ENCODE peak calls at places on chromosomes 11 and 22, in seven cellular contexts. P is ovary, D is neural progenitor cell, X is heart left ventricle, F is cardiac fibroblast, S is K562, V is colonic mucosa. N is an unnamed sample.

GRCh38 chr11:83815736-83816135 is 529.6 kb upstream of the CCDC90B start:
- DNase-seq in P (no peak), D (no peak), X (no peak), F (peak), S (no peak), V (no peak), N (no peak)

GRCh38 chr11:6655020-6655789 is 404 bp downstream of the DCHS1 start:
- DNase-seq in P (peak), D (peak), X (peak), F (no peak), S (no peak), V (no peak), N (no peak)

GRCh38 chr22:40890881-40891280 is 29.0 kb upstream of the DNAJB7 start:
- DNase-seq in P (no peak), D (no peak), X (no peak), F (no peak), S (no peak), V (no peak), N (no peak)

GRCh38 chr11:9214765-9215164 is 50.4 kb downstream of the DENND5A start:
- DNase-seq in P (no peak), D (peak), X (no peak), F (peak), S (no peak), V (no peak), N (no peak)

GRCh38 chr11:19185036-19185435 is 16.7 kb downstream of the CSRP3 start:
- DNase-seq in P (no peak), D (no peak), X (no peak), F (no peak), S (no peak), V (no peak), N (no peak)

GRCh38 chr22:38504731-38505594 is 1.1 kb downstream of the DDX17 start:
- DNase-seq in P (peak), D (peak), X (peak), F (peak), S (peak), V (peak), N (peak)

GRCh38 chr11:9574556-9574805 is 1.0 kb downstream of the WEE1 start:
- DNase-seq in P (peak), D (peak), X (peak), F (peak), S (no peak), V (no peak), N (peak)

GRCh38 chr11:12569499-12570040 is 104.7 kb upstream of the TEAD1 start:
- DNase-seq in P (no peak), D (no peak), X (no peak), F (peak), S (no peak), V (no peak), N (no peak)

GRCh38 chr11:73308963-73309960 is 1.2 kb downstream of the ARHGEF17 start:
- DNase-seq in P (peak), D (peak), X (peak), F (peak), S (peak), V (peak), N (peak)

GRCh38 chr22:40829131-40829530 is 10.0 kb upstream of the SLC25A17 start:
- DNase-seq in P (no peak), D (no peak), X (no peak), F (no peak), S (no peak), V (no peak), N (no peak)

GRCh38 chr11:101127699-101128570 is 1.7 kb downstream of the PGR start:
- DNase-seq in P (peak), D (peak), X (peak), F (no peak), S (peak), V (peak), N (peak)
- H3K4me3 ChIP-seq in P (peak), D (peak), X (peak), F (peak), S (peak), V (peak), N (peak)

GRCh38 chr11:66910016-66910415 is 48.2 kb downstream of the PC start:
- DNase-seq in P (no peak), D (no peak), X (no peak), F (no peak), S (no peak), V (no peak), N (no peak)
- H3K4me3 ChIP-seq in P (no peak), D (no peak), X (no peak), F (no peak), S (no peak), V (no peak), N (no peak)

GRCh38 chr11:65945430-65945911 is at the start of gene TSGA10IP:
- DNase-seq in P (no peak), D (peak), X (no peak), F (no peak), S (no peak), V (no peak), N (no peak)
- H3K4me3 ChIP-seq in P (no peak), D (peak), X (no peak), F (no peak), S (no peak), V (no peak), N (no peak)

DNA sequence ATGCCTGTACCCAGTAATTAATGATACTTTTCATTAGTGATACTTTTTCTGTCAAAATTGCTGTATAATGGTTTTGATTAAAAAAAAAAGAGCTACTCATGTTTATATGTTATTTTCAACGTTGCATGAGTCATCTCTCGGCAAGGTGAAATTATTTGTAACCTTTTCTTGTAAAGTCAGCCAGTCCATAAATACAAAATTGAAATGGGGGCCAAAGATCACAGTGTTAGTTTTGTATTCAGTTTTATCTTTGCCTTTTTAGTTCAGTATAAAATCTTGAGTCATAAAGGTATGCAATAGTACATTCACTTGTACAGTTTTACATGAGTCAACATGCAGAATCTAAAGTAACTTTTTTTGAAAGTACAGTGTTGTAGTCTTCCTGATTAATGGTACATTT is 4.3 kb downstream of the ARHGEF12 start:
- DNase-seq in P (no peak), D (no peak), X (no peak), F (no peak), S (no peak), V (no peak), N (no peak)
- H3K4me3 ChIP-seq in P (peak), D (no peak), X (peak), F (no peak), S (peak), V (no peak), N (no peak)

GRCh38 chr22:35621446-35621845 is 4.3 kb upstream of the MB start:
- DNase-seq in P (no peak), D (no peak), X (no peak), F (no peak), S (no peak), V (no peak), N (no peak)

GRCh38 chr22:35625763-35626162 is 8.6 kb upstream of the MB start:
- DNase-seq in P (no peak), D (no peak), X (no peak), F (no peak), S (no peak), V (no peak), N (no peak)

GRCh38 chr22:35627267-35628041 is 10.3 kb upstream of the MB start:
- DNase-seq in P (peak), D (peak), X (peak), F (peak), S (no peak), V (peak), N (peak)

GRCh38 chr22:35622132-35622913 is 5.2 kb upstream of the MB start:
- DNase-seq in P (no peak), D (peak), X (peak), F (no peak), S (no peak), V (peak), N (peak)

GRCh38 chr22:35624547-35624946 is 7.4 kb upstream of the MB start:
- DNase-seq in P (no peak), D (no peak), X (no peak), F (no peak), S (no peak), V (no peak), N (no peak)
- H3K4me3 ChIP-seq in P (no peak), D (no peak), X (no peak), F (no peak), S (no peak), V (no peak), N (no peak)

GRCh38 chr11:78350646-78351165 is 66.9 kb downstream of the GAB2 start:
- DNase-seq in P (no peak), D (peak), X (no peak), F (peak), S (no peak), V (peak), N (no peak)
- H3K4me3 ChIP-seq in P (no peak), D (peak), X (peak), F (peak), S (peak), V (no peak), N (peak)

DNA sequence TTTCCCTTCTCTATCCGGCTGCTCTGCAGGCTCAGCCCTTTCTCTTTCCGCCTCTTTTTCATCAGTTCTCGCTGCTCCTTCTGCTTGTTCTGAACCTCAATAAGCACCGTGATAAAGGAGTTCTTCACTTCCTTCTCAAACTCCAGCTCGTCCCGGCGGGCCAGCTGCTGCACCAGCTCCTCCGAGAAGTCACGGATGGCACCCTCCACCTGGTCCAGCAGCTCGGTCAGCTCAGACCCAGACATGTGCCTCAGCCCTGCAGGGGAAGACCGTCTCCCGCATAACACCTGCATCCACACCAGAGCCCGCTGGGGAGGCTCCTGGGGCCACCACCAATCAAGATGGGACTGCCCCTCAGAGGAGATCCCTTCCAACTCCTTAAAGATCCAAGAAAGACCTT is 40.2 kb downstream of the FEZ1 start:
- DNase-seq in P (no peak), D (no peak), X (no peak), F (no peak), S (no peak), V (no peak), N (no peak)
- H3K4me3 ChIP-seq in P (no peak), D (no peak), X (no peak), F (no peak), S (no peak), V (no peak), N (no peak)

DNA sequence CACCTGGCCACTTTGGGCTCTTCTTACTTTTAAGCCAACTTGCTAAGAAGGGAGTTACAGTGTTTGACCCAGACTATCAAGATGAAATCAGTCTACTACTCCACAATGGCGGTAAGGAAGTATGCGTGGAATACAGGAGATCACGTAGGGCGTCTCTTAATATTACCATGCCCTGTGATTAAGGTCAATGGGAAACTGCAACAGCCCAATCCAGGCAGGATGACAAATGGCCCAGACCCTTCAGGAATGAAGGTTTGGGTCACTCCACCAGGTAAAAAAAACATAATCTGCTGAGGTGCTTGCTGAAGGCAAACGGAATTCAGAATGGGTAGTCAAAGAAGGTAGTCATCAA is 1.0 kb upstream of the YPEL4 start:
- DNase-seq in P (no peak), D (no peak), X (no peak), F (no peak), S (no peak), V (no peak), N (no peak)
- H3K4me3 ChIP-seq in P (no peak), D (peak), X (no peak), F (no peak), S (no peak), V (no peak), N (no peak)

GRCh38 chr11:79485694-79486093 is 44.9 kb upstream of the TENM4 start:
- DNase-seq in P (no peak), D (peak), X (no peak), F (no peak), S (no peak), V (no peak), N (no peak)
- H3K4me3 ChIP-seq in P (no peak), D (no peak), X (no peak), F (no peak), S (no peak), V (no peak), N (no peak)

GRCh38 chr22:31160328-31160978 is 471 bp downstream of the RNF185 start:
- DNase-seq in P (no peak), D (no peak), X (no peak), F (peak), S (peak), V (peak), N (peak)

GRCh38 chr22:31162015-31162765 is 2.2 kb downstream of the RNF185 start:
- DNase-seq in P (no peak), D (no peak), X (no peak), F (peak), S (no peak), V (no peak), N (no peak)

GRCh38 chr22:31155425-31155824 is 4.6 kb upstream of the RNF185 start:
- DNase-seq in P (no peak), D (no peak), X (no peak), F (peak), S (no peak), V (no peak), N (no peak)

GRCh38 chr22:31161386-31161785 is 1.4 kb downstream of the RNF185 start:
- DNase-seq in P (no peak), D (no peak), X (no peak), F (no peak), S (no peak), V (no peak), N (no peak)
- H3K4me3 ChIP-seq in P (peak), D (peak), X (peak), F (peak), S (no peak), V (peak), N (peak)

N was measured in transverse colon.